ENCODE peak calls at places on chromosomes 13 and 19, in five cellular contexts. One of them, this sample, is unnamed.

GRCh38 chr13:26663801-26664200 is 96.8 kb downstream of the GPR12 start:
- DNase-seq in Kasumi-1: no peak
- DNase-seq in MM.1S: peak
- DNase-seq in hypothalamus: no peak
- DNase-seq in stimulated activated CD4-positive, alpha-beta T cell treated with anti-CD3 and anti-CD28 coated beads, Interleukin-4, amount 100 ng/mL, for 48 hours: no peak
- DNase-seq in this sample: no peak

GRCh38 chr13:108560092-108560491 is 69.3 kb upstream of the MYO16 start:
- DNase-seq in Kasumi-1: no peak
- DNase-seq in MM.1S: no peak
- DNase-seq in hypothalamus: no peak
- DNase-seq in stimulated activated CD4-positive, alpha-beta T cell treated with anti-CD3 and anti-CD28 coated beads, Interleukin-4, amount 100 ng/mL, for 48 hours: no peak
- DNase-seq in this sample: no peak

GRCh38 chr13:29441301-29441700 is 154.2 kb downstream of the SLC7A1 start:
- DNase-seq in Kasumi-1: no peak
- DNase-seq in MM.1S: no peak
- DNase-seq in hypothalamus: no peak
- DNase-seq in stimulated activated CD4-positive, alpha-beta T cell treated with anti-CD3 and anti-CD28 coated beads, Interleukin-4, amount 100 ng/mL, for 48 hours: no peak
- DNase-seq in this sample: no peak

GRCh38 chr19:35913589-35913988 is 5.5 kb upstream of the TYROBP start:
- DNase-seq in Kasumi-1: no peak
- DNase-seq in MM.1S: no peak
- DNase-seq in hypothalamus: no peak
- DNase-seq in stimulated activated CD4-positive, alpha-beta T cell treated with anti-CD3 and anti-CD28 coated beads, Interleukin-4, amount 100 ng/mL, for 48 hours: no peak
- DNase-seq in this sample: no peak

GRCh38 chr13:45713106-45713690 is 11.1 kb downstream of the CBY2 start:
- DNase-seq in Kasumi-1: no peak
- DNase-seq in MM.1S: no peak
- DNase-seq in hypothalamus: no peak
- DNase-seq in stimulated activated CD4-positive, alpha-beta T cell treated with anti-CD3 and anti-CD28 coated beads, Interleukin-4, amount 100 ng/mL, for 48 hours: no peak
- DNase-seq in this sample: no peak

GRCh38 chr13:106152047-106152446 is 383.4 kb downstream of the EFNB2 start:
- DNase-seq in Kasumi-1: no peak
- DNase-seq in MM.1S: no peak
- DNase-seq in hypothalamus: no peak
- DNase-seq in stimulated activated CD4-positive, alpha-beta T cell treated with anti-CD3 and anti-CD28 coated beads, Interleukin-4, amount 100 ng/mL, for 48 hours: no peak
- DNase-seq in this sample: no peak

GRCh38 chr13:35157143-35157755 is 215.2 kb downstream of the NBEA start:
- DNase-seq in Kasumi-1: peak
- DNase-seq in MM.1S: peak
- DNase-seq in hypothalamus: peak
- DNase-seq in stimulated activated CD4-positive, alpha-beta T cell treated with anti-CD3 and anti-CD28 coated beads, Interleukin-4, amount 100 ng/mL, for 48 hours: peak
- DNase-seq in this sample: peak

GRCh38 chr19:49244256-49244655 is 80.7 kb downstream of the SLC6A16 start:
- DNase-seq in Kasumi-1: no peak
- DNase-seq in MM.1S: no peak
- DNase-seq in hypothalamus: no peak
- DNase-seq in stimulated activated CD4-positive, alpha-beta T cell treated with anti-CD3 and anti-CD28 coated beads, Interleukin-4, amount 100 ng/mL, for 48 hours: no peak
- DNase-seq in this sample: no peak

GRCh38 chr13:98869408-98870090 is 108.3 kb downstream of the DOCK9 start:
- DNase-seq in Kasumi-1: no peak
- DNase-seq in MM.1S: no peak
- DNase-seq in hypothalamus: no peak
- DNase-seq in stimulated activated CD4-positive, alpha-beta T cell treated with anti-CD3 and anti-CD28 coated beads, Interleukin-4, amount 100 ng/mL, for 48 hours: no peak
- DNase-seq in this sample: no peak

GRCh38 chr13:66794340-66795031 is 435.6 kb downstream of the PCDH9 start:
- DNase-seq in Kasumi-1: no peak
- DNase-seq in MM.1S: peak
- DNase-seq in hypothalamus: no peak
- DNase-seq in stimulated activated CD4-positive, alpha-beta T cell treated with anti-CD3 and anti-CD28 coated beads, Interleukin-4, amount 100 ng/mL, for 48 hours: no peak
- DNase-seq in this sample: no peak

GRCh38 chr13:27476943-27477681 is 26.7 kb upstream of the MTIF3 start:
- DNase-seq in Kasumi-1: no peak
- DNase-seq in MM.1S: peak
- DNase-seq in hypothalamus: no peak
- DNase-seq in stimulated activated CD4-positive, alpha-beta T cell treated with anti-CD3 and anti-CD28 coated beads, Interleukin-4, amount 100 ng/mL, for 48 hours: no peak
- DNase-seq in this sample: no peak

GRCh38 chr13:26558912-26559485 is 1.5 kb downstream of the WASF3 start:
- DNase-seq in Kasumi-1: no peak
- DNase-seq in MM.1S: no peak
- DNase-seq in hypothalamus: no peak
- DNase-seq in stimulated activated CD4-positive, alpha-beta T cell treated with anti-CD3 and anti-CD28 coated beads, Interleukin-4, amount 100 ng/mL, for 48 hours: no peak
- DNase-seq in this sample: no peak

GRCh38 chr13:97853550-97853949 is 99.9 kb upstream of the IPO5 start:
- DNase-seq in Kasumi-1: no peak
- DNase-seq in MM.1S: no peak
- DNase-seq in hypothalamus: no peak
- DNase-seq in stimulated activated CD4-positive, alpha-beta T cell treated with anti-CD3 and anti-CD28 coated beads, Interleukin-4, amount 100 ng/mL, for 48 hours: no peak
- DNase-seq in this sample: no peak

GRCh38 chr19:45195764-45196163 is 17.2 kb downstream of the BLOC1S3 start:
- DNase-seq in Kasumi-1: no peak
- DNase-seq in MM.1S: no peak
- DNase-seq in hypothalamus: no peak
- DNase-seq in stimulated activated CD4-positive, alpha-beta T cell treated with anti-CD3 and anti-CD28 coated beads, Interleukin-4, amount 100 ng/mL, for 48 hours: no peak
- DNase-seq in this sample: no peak

GRCh38 chr13:40665061-40665753 is 1.2 kb downstream of the FOXO1 start:
- DNase-seq in Kasumi-1: no peak
- DNase-seq in MM.1S: peak
- DNase-seq in hypothalamus: no peak
- DNase-seq in stimulated activated CD4-positive, alpha-beta T cell treated with anti-CD3 and anti-CD28 coated beads, Interleukin-4, amount 100 ng/mL, for 48 hours: peak
- DNase-seq in this sample: no peak

GRCh38 chr19:15479391-15480345 is at the start of gene PGLYRP2:
- DNase-seq in Kasumi-1: no peak
- DNase-seq in MM.1S: no peak
- DNase-seq in hypothalamus: no peak
- DNase-seq in stimulated activated CD4-positive, alpha-beta T cell treated with anti-CD3 and anti-CD28 coated beads, Interleukin-4, amount 100 ng/mL, for 48 hours: no peak
- DNase-seq in this sample: peak

GRCh38 chr13:113126265-113127150 is 3.9 kb downstream of the F10 start:
- DNase-seq in Kasumi-1: no peak
- DNase-seq in MM.1S: no peak
- DNase-seq in hypothalamus: no peak
- DNase-seq in stimulated activated CD4-positive, alpha-beta T cell treated with anti-CD3 and anti-CD28 coated beads, Interleukin-4, amount 100 ng/mL, for 48 hours: no peak
- DNase-seq in this sample: no peak

GRCh38 chr19:34963531-34964406 is at the start of gene ZNF792:
- DNase-seq in Kasumi-1: peak
- DNase-seq in MM.1S: peak
- DNase-seq in hypothalamus: peak
- DNase-seq in stimulated activated CD4-positive, alpha-beta T cell treated with anti-CD3 and anti-CD28 coated beads, Interleukin-4, amount 100 ng/mL, for 48 hours: peak
- DNase-seq in this sample: no peak

GRCh38 chr19:45005787-45006186 is 4.5 kb downstream of the RELB start:
- DNase-seq in Kasumi-1: no peak
- DNase-seq in MM.1S: no peak
- DNase-seq in hypothalamus: no peak
- DNase-seq in stimulated activated CD4-positive, alpha-beta T cell treated with anti-CD3 and anti-CD28 coated beads, Interleukin-4, amount 100 ng/mL, for 48 hours: no peak
- DNase-seq in this sample: no peak

GRCh38 chr13:99829593-99830239 is 141.9 kb downstream of the ZIC5 start:
- DNase-seq in Kasumi-1: no peak
- DNase-seq in MM.1S: no peak
- DNase-seq in hypothalamus: no peak
- DNase-seq in stimulated activated CD4-positive, alpha-beta T cell treated with anti-CD3 and anti-CD28 coated beads, Interleukin-4, amount 100 ng/mL, for 48 hours: no peak
- DNase-seq in this sample: no peak

GRCh38 chr13:24274452-24274971 is 34.9 kb upstream of the C1QTNF9 start:
- DNase-seq in Kasumi-1: no peak
- DNase-seq in MM.1S: no peak
- DNase-seq in hypothalamus: no peak
- DNase-seq in stimulated activated CD4-positive, alpha-beta T cell treated with anti-CD3 and anti-CD28 coated beads, Interleukin-4, amount 100 ng/mL, for 48 hours: peak
- DNase-seq in this sample: peak

This sample was measured in GF-D8.